ENCODE peak calls at places on chromosomes 11 and 22, in seven cellular contexts. B is heart right ventricle, E is neuronal stem cell, J is AG04450, T is neural progenitor cell, H is fibroblast of the aortic adventitia, Y is IMR-90. D is an unnamed sample.

GRCh38 chr11:10934293-10934850 is 76.5 kb upstream of the ZBED5 start:
- DNase-seq in B (no peak), E (no peak), J (no peak), T (no peak), H (no peak), Y (no peak), D (no peak)

GRCh38 chr11:130964393-130964792 is 48.1 kb upstream of the SNX19 start:
- DNase-seq in B (no peak), E (no peak), J (no peak), T (no peak), H (no peak), Y (no peak), D (no peak)

GRCh38 chr11:133082453-133082781 is 449.9 kb downstream of the OPCML start:
- DNase-seq in B (peak; percentile 58), E (peak; percentile 26), J (no peak), T (peak; percentile 68), H (no peak), Y (no peak), D (no peak)

GRCh38 chr11:74318241-74318932 is 6.9 kb upstream of the P4HA3 start:
- DNase-seq in B (no peak), E (no peak), J (no peak), T (no peak), H (peak; percentile 29), Y (peak; percentile 65), D (peak; percentile 2)

GRCh38 chr22:32805586-32805881 is 4.0 kb downstream of the TIMP3 start:
- DNase-seq in B (no peak), E (no peak), J (no peak), T (no peak), H (no peak), Y (no peak), D (no peak)

GRCh38 chr22:24023204-24023789 is 12.2 kb downstream of the CABIN1 start:
- DNase-seq in B (no peak), E (no peak), J (no peak), T (no peak), H (peak; percentile 16), Y (no peak), D (no peak)

GRCh38 chr11:123654566-123655081 is at the start of gene SCN3B:
- DNase-seq in B (peak; percentile 73), E (peak; percentile 72), J (peak; percentile 21), T (peak; percentile 88), H (peak; percentile 59), Y (peak; percentile 61), D (peak; percentile 25)

GRCh38 chr11:78190871-78191538 is 2.3 kb downstream of the USP35 start:
- DNase-seq in B (no peak), E (no peak), J (no peak), T (no peak), H (no peak), Y (no peak), D (no peak)

DNA sequence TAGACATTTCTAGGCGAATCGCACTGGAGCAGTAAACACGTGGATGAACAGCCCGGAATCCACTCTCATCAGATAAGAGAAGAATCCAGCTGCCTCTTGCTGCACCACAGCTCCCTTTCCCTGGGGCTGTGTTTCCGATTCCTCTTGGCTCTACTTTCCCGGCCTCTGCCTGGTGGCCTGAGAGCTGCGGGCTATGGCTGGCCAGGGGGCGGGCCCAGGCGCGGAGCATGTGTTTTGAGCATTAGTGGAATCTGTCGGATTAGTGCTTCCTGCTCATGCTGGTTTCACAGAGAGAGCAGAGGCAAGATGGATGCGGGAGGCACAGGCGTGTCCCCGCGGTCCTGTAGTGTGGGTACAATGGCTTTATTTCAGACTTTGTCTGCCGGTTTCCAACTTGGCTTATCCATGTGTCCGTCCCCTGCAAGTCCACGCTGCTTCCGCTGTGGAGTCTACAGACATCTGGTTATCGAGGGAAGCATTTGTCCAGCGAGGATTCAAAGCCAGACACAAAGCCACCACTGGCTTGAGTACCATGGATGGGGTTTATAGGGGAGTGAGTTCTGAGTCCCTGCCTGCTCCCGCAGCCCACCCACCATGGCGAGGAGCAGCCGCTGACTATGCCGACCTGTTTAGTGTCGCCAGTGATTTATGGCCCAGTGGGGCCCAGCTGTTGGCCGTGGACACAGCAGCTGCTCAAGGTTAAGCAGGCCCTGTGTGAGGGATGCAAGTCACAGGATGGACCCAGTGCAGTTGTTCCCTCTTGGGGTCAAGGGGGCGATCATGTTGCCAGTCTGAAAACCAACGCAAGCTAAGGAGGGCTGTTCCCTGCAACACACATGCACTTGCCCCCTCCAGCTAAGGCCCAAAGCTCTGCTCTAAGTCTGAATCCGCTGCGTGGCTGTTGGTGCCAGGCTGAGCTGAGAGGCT is 43.3 kb upstream of the EP300 start:
- DNase-seq in B (peak; percentile 81), E (peak; percentile 32), J (peak; percentile 59), T (peak; percentile 74), H (peak; percentile 77), Y (peak; percentile 80), D (peak; percentile 33)
- H3K4me3 ChIP-seq in B (no peak overlapping the region), E (no peak overlapping the region), J (peak overlapping the region; percentile 22), T (no peak overlapping the region), H (peak overlapping the region; percentile 33), Y (no peak overlapping the region), D (no peak overlapping the region)

DNA sequence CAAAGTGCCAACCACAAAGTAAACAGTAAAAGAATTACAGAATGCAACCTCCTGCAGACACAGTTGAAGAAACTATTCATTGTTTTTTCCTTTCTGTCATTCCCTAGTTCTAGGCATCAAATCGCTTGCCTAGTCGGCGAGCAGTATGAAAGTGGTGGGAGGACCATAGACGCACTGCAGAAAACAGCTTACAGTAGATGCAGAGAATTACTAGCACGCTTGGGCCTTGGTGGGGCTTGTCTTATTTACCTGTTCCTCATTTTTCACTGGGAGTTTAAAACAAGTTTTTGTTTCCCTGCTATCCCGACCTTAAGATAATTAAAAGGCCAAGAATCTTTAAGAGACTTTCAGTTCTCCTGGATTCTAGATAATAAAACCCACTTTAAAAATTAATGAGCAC is 742 bp upstream of the ARL14EP start:
- DNase-seq in B (no peak), E (no peak), J (no peak), T (no peak), H (no peak), Y (no peak), D (no peak)
- H3K4me3 ChIP-seq in B (no peak overlapping the region), E (no peak overlapping the region), J (peak overlapping the region; percentile 87), T (peak overlapping the region; percentile 63), H (peak overlapping the region; percentile 76), Y (no peak overlapping the region), D (peak overlapping the region; percentile 76)

DNA sequence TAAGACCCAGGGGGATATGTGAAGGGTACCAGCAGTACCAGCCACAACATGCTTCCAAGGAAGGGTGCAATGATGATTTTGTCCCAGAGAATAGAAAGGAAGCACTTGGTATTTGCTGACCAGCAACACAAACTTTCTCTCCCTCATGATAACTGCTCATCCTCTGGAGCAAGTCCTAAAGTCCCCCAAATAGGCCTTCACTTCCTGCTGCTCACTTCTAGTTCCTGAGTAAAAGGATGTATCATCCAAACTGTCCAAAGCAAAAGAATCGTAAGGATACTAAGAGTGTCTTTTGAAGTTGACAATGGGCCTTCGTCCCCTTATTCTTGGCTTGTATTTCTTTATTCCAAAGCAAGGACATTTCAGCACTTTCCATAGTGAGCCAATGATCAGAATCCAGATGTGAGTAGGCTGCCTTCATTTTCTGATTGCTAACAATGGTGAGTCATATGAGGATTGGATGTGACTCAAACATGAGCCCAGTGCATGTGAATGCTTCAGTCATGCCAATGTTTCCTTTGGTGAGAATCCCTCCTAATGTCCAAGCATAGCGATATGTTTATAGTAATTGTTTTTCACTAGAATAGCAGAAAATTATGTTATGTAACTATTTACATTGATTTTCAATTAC is 243.4 kb upstream of the POU2AF2 start:
- DNase-seq in B (no peak), E (no peak), J (peak; percentile 78), T (no peak), H (peak; percentile 95), Y (peak; percentile 95), D (no peak)
- H3K4me3 ChIP-seq in B (no peak overlapping the region), E (no peak overlapping the region), J (no peak overlapping the region), T (no peak overlapping the region), H (no peak overlapping the region), Y (no peak overlapping the region), D (no peak overlapping the region)

GRCh38 chr22:48605856-48606255 is 1221.8 kb downstream of the BRD1 start:
- DNase-seq in B (no peak), E (no peak), J (no peak), T (no peak), H (no peak), Y (no peak), D (no peak)
- H3K4me3 ChIP-seq in B (no peak overlapping the region), E (no peak overlapping the region), J (no peak overlapping the region), T (no peak overlapping the region), H (no peak overlapping the region), Y (no peak overlapping the region), D (no peak overlapping the region)

DNA sequence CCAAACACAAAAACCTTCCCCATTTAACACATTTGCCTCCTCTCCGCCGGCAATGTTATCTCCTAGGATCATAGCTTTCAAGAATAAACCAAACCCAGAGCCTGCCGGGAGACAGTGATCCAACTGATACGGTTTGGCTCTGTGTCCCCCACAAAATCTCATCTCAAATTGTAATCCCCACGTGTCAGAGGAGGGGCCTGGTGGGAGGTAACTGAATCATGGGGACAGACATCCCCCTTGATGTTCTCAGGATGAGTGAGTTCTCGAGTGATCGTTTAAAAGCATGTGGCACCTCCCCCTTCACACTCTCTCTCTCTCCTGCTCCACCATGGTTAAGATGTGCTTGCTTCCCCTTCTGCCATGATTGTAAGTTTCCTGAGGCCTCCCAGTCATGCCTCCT is 33.3 kb downstream of the RBFOX2 start:
- DNase-seq in B (no peak), E (no peak), J (no peak), T (no peak), H (no peak), Y (peak; percentile 70), D (no peak)
- H3K4me3 ChIP-seq in B (no peak overlapping the region), E (no peak overlapping the region), J (peak overlapping the region; percentile 35), T (no peak overlapping the region), H (peak overlapping the region; percentile 47), Y (peak overlapping the region; percentile 2), D (no peak overlapping the region)

DNA sequence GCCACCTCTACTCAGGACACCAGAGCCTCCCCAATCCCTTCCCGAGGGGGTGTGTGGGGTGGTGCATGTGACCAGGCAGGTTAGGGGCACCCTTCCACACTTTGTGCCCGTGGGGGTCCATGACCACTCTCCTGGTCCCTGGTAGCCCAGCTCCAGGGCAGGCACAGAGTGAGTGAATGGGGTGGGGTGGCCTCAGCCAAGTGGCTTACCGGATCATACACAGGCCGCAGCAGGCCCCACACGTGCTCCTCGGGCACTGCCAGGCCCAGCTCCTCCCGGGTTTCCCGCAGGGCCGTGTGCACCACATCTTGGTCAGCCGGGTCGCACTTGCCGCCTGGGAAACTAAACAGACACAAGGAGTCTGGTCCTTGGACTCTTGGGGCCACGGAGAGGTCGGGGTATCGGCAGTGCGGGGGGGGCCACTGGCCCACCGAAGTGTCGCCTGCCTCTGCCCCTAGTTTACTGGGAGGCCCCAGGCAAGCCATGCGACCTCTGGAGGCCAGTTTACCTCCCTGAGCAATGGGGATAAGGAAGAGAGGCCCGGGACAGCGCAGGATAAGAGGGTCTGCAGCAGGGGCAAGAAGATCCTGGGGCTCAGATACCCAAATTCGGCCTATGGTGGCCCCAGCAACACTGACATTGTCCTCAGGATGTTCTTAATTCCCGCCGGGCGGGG is 889 bp downstream of the NUDT8 start:
- DNase-seq in B (no peak), E (no peak), J (no peak), T (no peak), H (no peak), Y (no peak), D (no peak)
- H3K4me3 ChIP-seq in B (peak overlapping the region; percentile 63), E (no peak overlapping the region), J (no peak overlapping the region), T (peak overlapping the region; percentile 60), H (peak overlapping the region; percentile 67), Y (peak overlapping the region; percentile 57), D (peak overlapping the region; percentile 56)